ENCODE peak calls at places on chromosomes 7 and 10, in seven cellular contexts. E is mesendoderm, J is IMR-90, A is H9, G is mesenchymal stem cell, I is neuronal stem cell, F is H1. R is an unnamed sample. For H3K4me1, the result is how much of the 10 kb centered on the place peaks cover.

GRCh38 chr7:116045532-116045931 is 15.0 kb upstream of the TFEC start:
- DNase-seq in E (no peak), J (no peak), A (no peak), G (no peak), I (no peak), F (no peak), R (no peak)

GRCh38 chr10:117553171-117553814 is 10.7 kb downstream of the EMX2 start:
- DNase-seq in E (peak), J (no peak), A (peak), G (no peak), I (no peak), F (no peak), R (no peak)

GRCh38 chr10:102627446-102628293 is 16.6 kb upstream of the TRIM8 start:
- DNase-seq in E (peak), J (peak), A (peak), G (peak), I (peak), F (peak), R (no peak)

GRCh38 chr10:88651131-88651541 is 13.1 kb upstream of the LIPF start:
- DNase-seq in E (no peak), J (peak), A (no peak), G (peak), I (no peak), F (no peak), R (peak)

GRCh38 chr10:100009283-100009792 is 409 bp downstream of the DNMBP start:
- DNase-seq in E (peak), J (no peak), A (no peak), G (peak), I (no peak), F (no peak), R (peak)

GRCh38 chr10:132543916-132544743 is 6.5 kb downstream of the INPP5A start:
- DNase-seq in E (no peak), J (no peak), A (no peak), G (no peak), I (no peak), F (no peak), R (no peak)

GRCh38 chr10:87927091-87927490 is 63.7 kb downstream of the PTEN start:
- DNase-seq in E (no peak), J (no peak), A (no peak), G (peak), I (no peak), F (no peak), R (no peak)

GRCh38 chr7:47622946-47623640 is 41.2 kb upstream of the TNS3 start:
- DNase-seq in E (peak), J (peak), A (no peak), G (peak), I (no peak), F (no peak), R (no peak)

GRCh38 chr10:124602121-124602561 is 140.5 kb downstream of the LHPP start:
- DNase-seq in E (no peak), J (no peak), A (no peak), G (no peak), I (no peak), F (no peak), R (no peak)

GRCh38 chr7:132504071-132504470 is 72.2 kb downstream of the PLXNA4 start:
- DNase-seq in E (no peak), J (no peak), A (no peak), G (no peak), I (no peak), F (no peak), R (no peak)

GRCh38 chr10:20369863-20370736 is 527.0 kb downstream of the NEBL start:
- DNase-seq in E (peak), J (no peak), A (peak), G (no peak), I (no peak), F (peak), R (no peak)
- H4K8ac ChIP-seq in E (no peak), J (no peak), A (no peak), G (no peak), I (no peak), F (peak), R (no peak)

DNA sequence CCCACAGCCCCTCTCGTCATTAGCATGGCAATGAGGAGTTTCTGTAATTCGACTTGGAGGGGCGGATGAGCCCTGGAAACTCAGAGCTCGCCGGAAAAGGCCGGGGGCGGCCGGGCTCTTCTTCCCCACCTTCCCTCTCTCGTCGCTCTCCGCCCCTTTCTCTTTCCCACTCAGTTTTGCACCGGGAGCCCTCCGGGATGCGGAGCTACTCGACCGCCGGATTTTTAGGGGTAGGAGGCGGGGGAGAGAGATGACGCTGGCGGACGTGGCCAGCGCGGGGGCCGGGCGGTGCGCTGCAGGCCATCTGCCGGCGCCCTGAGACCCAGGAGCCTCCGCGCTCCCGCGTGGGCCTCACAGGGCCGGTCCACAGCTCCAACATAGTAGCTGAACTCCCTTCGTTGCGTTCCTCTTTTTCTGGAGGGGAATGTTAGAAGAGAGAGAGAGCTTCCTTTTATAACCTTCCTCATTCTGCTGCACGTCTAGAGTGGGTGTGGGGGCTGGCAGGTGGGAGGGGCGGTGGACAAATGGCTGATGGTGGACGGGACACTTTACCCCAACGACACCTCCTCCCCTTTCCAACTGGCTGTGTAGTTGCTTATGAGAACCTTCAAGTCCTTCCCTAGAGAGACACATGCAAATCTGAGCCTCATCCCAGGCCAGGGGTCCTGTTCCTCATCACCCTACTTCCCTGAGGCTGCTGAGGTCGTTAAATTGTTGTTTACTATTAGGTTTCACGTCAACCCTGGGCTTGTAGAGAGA is 1.1 kb upstream of the HOXA1 start:
- DNase-seq in E (no peak), J (peak), A (no peak), G (peak), I (peak), F (no peak), R (no peak)
- H3K4me1 ChIP-seq in E (under half), J (under half), A (under half), G (under half), I (under half), F (under half), R (under half)

GRCh38 chr10:71823356-71823755 is 27.7 kb downstream of the PSAP start:
- DNase-seq in E (no peak), J (no peak), A (no peak), G (no peak), I (no peak), F (no peak), R (no peak)
- H4K8ac ChIP-seq in E (no peak), J (no peak), A (no peak), G (no peak), I (no peak), F (no peak), R (no peak)

GRCh38 chr7:22863156-22863899 is 40.7 kb upstream of the TOMM7 start:
- DNase-seq in E (no peak), J (no peak), A (no peak), G (no peak), I (no peak), F (no peak), R (no peak)
- H3K4me1 ChIP-seq in E (under half), J (under half), A (under half), G (under half), I (under half), F (under half), R (under half)

GRCh38 chr10:48456361-48456804 is 148.5 kb downstream of the ARHGAP22 start:
- DNase-seq in E (no peak), J (no peak), A (peak), G (peak), I (no peak), F (no peak), R (no peak)
- H4K8ac ChIP-seq in E (no peak), J (no peak), A (no peak), G (peak), I (no peak), F (no peak), R (no peak)

DNA sequence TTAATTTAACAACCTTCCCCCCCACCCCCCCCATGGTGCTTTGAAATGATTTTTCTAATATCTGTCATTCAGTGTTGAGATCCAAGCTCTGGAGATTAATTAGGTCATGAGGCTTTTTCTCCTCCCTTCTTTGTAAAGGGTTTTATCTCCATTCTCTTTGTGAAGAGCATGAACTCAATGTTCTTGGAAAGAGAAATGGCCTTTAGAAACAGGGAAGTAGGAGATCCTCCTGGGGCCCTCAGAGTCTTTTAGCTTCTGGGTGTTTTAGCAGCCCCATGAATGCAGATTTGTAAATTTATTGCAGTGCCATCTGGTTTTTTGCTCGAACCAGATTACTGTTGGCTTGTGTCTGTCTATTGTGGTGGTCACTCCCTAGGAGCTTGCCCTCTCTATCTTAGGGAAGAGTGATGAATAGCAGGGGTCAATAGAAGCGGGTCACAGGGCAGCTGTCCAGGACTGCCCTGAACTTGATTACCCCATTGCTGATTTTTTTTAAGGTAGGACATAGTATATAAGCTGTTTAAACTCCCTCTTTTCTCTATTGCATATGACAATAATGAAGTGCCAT is 110.6 kb downstream of the BTRC start:
- DNase-seq in E (no peak), J (no peak), A (no peak), G (no peak), I (no peak), F (no peak), R (no peak)
- H3K4me1 ChIP-seq in E (under half), J (under half), A (under half), G (under half), I (under half), F (under half), R (under half)